ENCODE peak calls at places on chromosomes 5 and 9, in five cellular contexts. H is trophoblast cell, C is A549, P is SJSA1, T is spleen. A is an unnamed sample. For H3K4me1, the result is how much of the 10 kb centered on the place peaks cover.

GRCh38 chr5:73311291-73312110 is 137.1 kb downstream of the FOXD1 start:
- DNase-seq in H (peak), P (peak), T (no peak), C (no peak), A (peak)

GRCh38 chr5:12883395-12883794 is 979.1 kb upstream of the CTNND2 start:
- DNase-seq in P (no peak), H (no peak), T (no peak), C (no peak), A (no peak)

GRCh38 chr9:38228331-38229122 is 159.5 kb upstream of the SHB start:
- DNase-seq in P (no peak), T (no peak), C (no peak), H (peak), A (no peak)

GRCh38 chr5:123367739-123368138 is 55.5 kb downstream of the CEP120 start:
- DNase-seq in P (peak), H (peak), C (no peak), T (no peak), A (no peak)

GRCh38 chr9:136615631-136616306 is 46.9 kb upstream of the EGFL7 start:
- DNase-seq in T (no peak), H (no peak), C (no peak), P (no peak), A (no peak)

GRCh38 chr5:145244788-145245187 is 590.4 kb downstream of the PRELID2 start:
- DNase-seq in C (no peak), H (no peak), T (no peak), P (peak), A (peak)

GRCh38 chr9:33403941-33404781 is 1.8 kb upstream of the AQP7 start:
- DNase-seq in H (no peak), C (no peak), P (no peak), T (no peak), A (no peak)

GRCh38 chr5:131943914-131944313 is 1.5 kb downstream of the MEIKIN start:
- DNase-seq in H (no peak), P (no peak), T (no peak), C (no peak), A (no peak)

GRCh38 chr5:79802404-79802803 is 112.8 kb downstream of the CMYA5 start:
- DNase-seq in C (no peak), P (no peak), H (no peak), T (no peak), A (no peak)

GRCh38 chr9:37410969-37411785 is 11.3 kb upstream of the GRHPR start:
- DNase-seq in P (no peak), C (no peak), T (peak), H (no peak), A (no peak)

GRCh38 chr9:70136632-70137031 is 93.0 kb downstream of the MAMDC2 start:
- DNase-seq in C (no peak), P (no peak), H (no peak), T (no peak), A (peak)

GRCh38 chr9:113837349-113837748 is 38.8 kb upstream of the ZNF618 start:
- DNase-seq in C (no peak), H (no peak), T (no peak), P (no peak), A (no peak)

GRCh38 chr9:70601000-70601929 is 186.8 kb upstream of the KLF9 start:
- DNase-seq in H (no peak), T (peak), P (peak), C (no peak), A (peak)

GRCh38 chr5:173771058-173771742 is 116.9 kb upstream of the CPEB4 start:
- DNase-seq in T (no peak), C (no peak), P (no peak), H (no peak), A (no peak)

GRCh38 chr5:132411382-132411925 is 41.9 kb downstream of the SLC22A5 start:
- DNase-seq in C (no peak), H (peak), T (peak), P (no peak), A (peak)

GRCh38 chr9:132008184-132008781 is 71.4 kb downstream of the MED27 start:
- DNase-seq in H (no peak), T (no peak), C (peak), P (peak), A (peak)

GRCh38 chr5:76401801-76402250 is 1.3 kb upstream of the IQGAP2 start:
- DNase-seq in C (no peak), T (peak), P (no peak), H (no peak), A (no peak)

GRCh38 chr5:172303090-172303995 is 19.8 kb upstream of the UBTD2 start:
- DNase-seq in T (no peak), P (no peak), C (no peak), H (peak), A (no peak)

GRCh38 chr5:110094109-110094508 is 404.4 kb downstream of the MAN2A1 start:
- DNase-seq in H (no peak), C (no peak), P (no peak), T (no peak), A (no peak)

GRCh38 chr5:117455236-117456233 is 880.9 kb upstream of the SEMA6A start:
- DNase-seq in H (peak), C (no peak), T (peak), P (no peak), A (no peak)

GRCh38 chr9:91119147-91119546 is 242.6 kb downstream of the AUH start:
- DNase-seq in P (peak), C (no peak), T (no peak), H (peak), A (peak)

GRCh38 chr5:14983666-14984441 is 112.3 kb upstream of the ANKH start:
- DNase-seq in C (no peak), H (no peak), T (no peak), P (no peak), A (no peak)

GRCh38 chr9:36218011-36218410 is 27.3 kb downstream of the CLTA start:
- DNase-seq in P (no peak), H (no peak), T (no peak), C (no peak), A (no peak)

GRCh38 chr5:177957241-177957640 is 38.8 kb downstream of the PROP1 start:
- DNase-seq in T (no peak), H (no peak), C (no peak), P (no peak), A (no peak)

GRCh38 chr9:136978865-136979544 is 1.7 kb downstream of the PTGDS start:
- DNase-seq in P (no peak), T (no peak), H (no peak), C (no peak), A (no peak)

GRCh38 chr5:151961557-151961956 is 36.9 kb upstream of the GLRA1 start:
- DNase-seq in T (no peak), C (no peak), P (no peak), H (no peak), A (no peak)

GRCh38 chr5:135560858-135561257 is 17.9 kb downstream of the CXCL14 start:
- DNase-seq in T (peak), H (peak), C (peak), P (peak), A (no peak)

GRCh38 chr5:179413086-179413690 is 67.9 kb upstream of the ADAMTS2 start:
- DNase-seq in P (no peak), T (no peak), H (no peak), C (no peak), A (no peak)

GRCh38 chr5:149166591-149167100 is 25.4 kb downstream of the ABLIM3 start:
- DNase-seq in T (no peak), H (no peak), C (no peak), P (no peak), A (no peak)

GRCh38 chr9:15132107-15132506 is 174.9 kb downstream of the TTC39B start:
- DNase-seq in C (no peak), T (no peak), P (no peak), H (no peak), A (no peak)

GRCh38 chr9:7368410-7369292 is 430.9 kb downstream of the DMAC1 start:
- DNase-seq in H (peak), T (no peak), P (no peak), C (no peak), A (peak)

GRCh38 chr9:129665008-129665771 is at the start of gene PRRX2:
- DNase-seq in H (no peak), T (no peak), P (no peak), C (peak), A (no peak)

GRCh38 chr9:86794356-86795046 is 152.8 kb downstream of the GAS1 start:
- DNase-seq in H (no peak), C (no peak), P (no peak), T (no peak), A (no peak)

GRCh38 chr9:96587295-96587694 is 32.3 kb downstream of the CDC14B start:
- DNase-seq in H (no peak), P (no peak), C (no peak), T (no peak), A (no peak)

GRCh38 chr5:172438304-172438652 is 16.0 kb downstream of the SH3PXD2B start:
- DNase-seq in H (no peak), T (no peak), C (no peak), P (no peak), A (no peak)

GRCh38 chr9:98172604-98173003 is 19.8 kb downstream of the CORO2A start:
- DNase-seq in T (no peak), H (peak), P (no peak), C (no peak), A (no peak)

GRCh38 chr5:33148076-33148501 is 292.7 kb upstream of the TARS1 start:
- DNase-seq in C (peak), T (no peak), P (peak), H (peak), A (peak)

GRCh38 chr5:72067682-72068470 is 39.4 kb upstream of the MAP1B start:
- DNase-seq in T (no peak), P (peak), C (peak), H (peak), A (peak)

GRCh38 chr5:69219939-69220338 is 14.7 kb upstream of the CDK7 start:
- DNase-seq in T (no peak), H (no peak), P (no peak), C (no peak), A (no peak)

DNA sequence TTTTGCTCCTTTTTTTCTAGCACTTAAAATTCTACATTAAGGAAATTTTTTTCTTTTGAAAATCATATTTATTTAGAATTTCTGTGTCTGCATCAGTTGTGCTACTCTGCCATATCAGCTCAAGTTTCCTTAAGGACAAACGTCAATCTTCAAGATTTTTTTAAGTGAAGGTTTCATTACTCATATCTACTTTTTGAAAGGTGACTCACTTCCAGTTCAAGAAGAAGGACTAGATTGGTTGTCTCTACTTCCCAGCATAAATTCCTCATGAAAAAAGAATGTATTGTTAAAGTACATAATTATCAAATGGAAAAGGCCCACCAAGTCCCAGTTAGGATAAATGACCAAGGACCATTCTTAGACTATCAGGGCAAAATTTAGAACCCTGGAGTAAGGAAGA is 626.5 kb downstream of the DMRTA1 start:
- DNase-seq in T (no peak), H (no peak), P (no peak), C (no peak), A (no peak)
- H3K4me1 ChIP-seq in T (under half), H (under half), P (under half), C (under half), A (under half)

GRCh38 chr5:40985501-40985900 is 76.2 kb downstream of the C7 start:
- DNase-seq in C (no peak), P (no peak), T (no peak), H (no peak), A (no peak)
- H3K4me1 ChIP-seq in C (under half), P (half or more), T (under half), H (under half), A (under half)

GRCh38 chr9:121283856-121284732 is 16.1 kb downstream of the GSN start:
- DNase-seq in T (no peak), P (no peak), C (no peak), H (no peak), A (no peak)

GRCh38 chr9:121283072-121283398 is 15.1 kb downstream of the GSN start:
- DNase-seq in T (no peak), C (no peak), H (no peak), P (no peak), A (no peak)

GRCh38 chr9:121286688-121286972 is 18.7 kb downstream of the GSN start:
- DNase-seq in C (no peak), H (no peak), P (no peak), T (no peak), A (no peak)

GRCh38 chr9:121285835-121286687 is 18.1 kb downstream of the GSN start:
- DNase-seq in C (no peak), H (peak), T (no peak), P (peak), A (peak)

DNA sequence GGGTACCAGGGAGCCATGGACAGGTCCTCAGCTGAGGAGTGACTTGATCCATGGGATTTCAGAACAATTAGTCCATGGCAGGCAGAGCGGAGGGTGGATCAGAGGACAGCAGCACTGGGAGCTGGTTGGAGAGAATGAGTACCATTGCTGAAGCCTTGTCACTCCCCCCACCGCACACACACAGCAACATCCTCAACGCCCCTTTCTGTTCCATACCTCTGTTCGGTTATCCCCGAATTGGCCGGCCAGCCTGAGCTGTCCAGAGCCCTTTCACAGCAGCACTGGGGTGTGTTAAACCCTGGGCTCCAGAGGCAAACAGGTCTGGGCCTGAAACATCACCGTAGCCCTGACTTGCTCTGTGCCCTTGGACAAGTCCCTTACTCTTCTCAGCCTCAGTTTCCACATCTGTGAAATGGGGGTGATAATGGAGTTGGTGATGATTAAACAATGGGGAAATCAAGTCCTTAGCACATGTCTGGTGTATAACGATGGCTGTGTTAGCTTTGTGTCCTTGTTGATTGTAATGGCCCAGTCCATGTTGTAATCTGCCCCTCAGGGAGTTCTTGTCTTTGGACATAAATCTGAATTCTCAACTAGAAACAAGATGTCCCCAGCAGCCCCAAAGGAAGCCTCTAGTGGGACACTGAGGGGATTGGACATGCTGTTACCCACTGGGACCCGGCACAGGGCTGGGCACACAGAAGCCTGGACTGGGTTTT is 16.9 kb downstream of the GSN start:
- DNase-seq in P (no peak), T (no peak), H (no peak), C (no peak), A (no peak)
- H3K4me1 ChIP-seq in P (half or more), T (half or more), H (half or more), C (half or more), A (half or more)

GRCh38 chr9:121725008-121725795 is 73.8 kb downstream of the DAB2IP start:
- DNase-seq in T (no peak), H (peak), P (no peak), C (no peak), A (peak)
- H3K4me1 ChIP-seq in T (under half), H (under half), P (under half), C (under half), A (under half)

DNA sequence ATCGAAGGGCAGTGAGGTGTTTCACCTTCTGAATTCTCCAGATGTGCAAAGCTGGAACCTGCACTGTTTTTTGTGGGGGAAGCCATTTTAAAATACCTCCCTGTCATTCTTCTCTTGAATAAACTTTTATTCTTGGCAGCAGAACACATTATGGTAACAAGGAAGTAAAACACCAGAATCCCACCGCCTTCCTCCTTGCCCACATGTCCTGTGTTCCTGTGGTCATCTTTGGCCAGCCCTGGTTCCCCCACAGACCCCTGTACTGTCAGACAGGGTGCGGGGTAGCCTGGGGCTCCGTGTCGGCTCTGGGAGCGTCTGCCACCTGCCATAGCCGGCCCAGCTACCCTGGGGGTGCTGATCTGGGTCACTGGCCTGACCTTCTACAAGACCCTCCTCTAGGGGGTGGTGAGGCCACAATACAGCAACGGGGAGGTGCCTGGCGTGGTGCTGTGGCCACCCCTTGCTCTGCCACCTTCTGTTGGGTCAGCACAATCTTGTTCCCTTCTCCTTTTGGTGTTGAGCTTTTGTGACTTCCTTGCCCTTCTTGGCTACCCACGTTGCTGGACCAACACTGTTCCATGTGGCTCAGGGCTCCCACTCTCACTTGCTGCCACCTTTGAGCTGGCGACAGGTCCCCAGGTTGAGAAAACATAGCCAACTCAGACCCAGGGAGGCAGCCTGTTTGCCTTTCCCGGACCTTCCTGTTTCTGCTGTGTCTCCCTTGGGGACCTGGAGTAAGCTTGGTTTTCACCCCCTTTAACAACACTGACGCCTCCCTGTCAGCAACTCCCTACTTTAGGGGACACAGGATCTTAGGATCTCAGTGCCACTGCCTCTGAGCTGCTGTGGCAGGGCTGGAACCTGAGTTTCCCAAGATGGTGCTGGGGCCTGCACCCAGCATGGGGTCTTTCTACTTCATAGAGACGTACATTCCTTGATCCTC is 4.8 kb downstream of the WNK2 start:
- DNase-seq in H (no peak), C (no peak), P (no peak), T (no peak), A (no peak)
- H3K4me1 ChIP-seq in H (under half), C (under half), P (under half), T (under half), A (under half)

A was measured in foreskin keratinocyte.